ENCODE peak calls at places on chromosomes 4 and X, in four cellular contexts. V is mesendoderm, D is H1, L is H9. N is an unnamed sample.

GRCh38 chr4:136443006-136443405 is 1089.3 kb downstream of the PCDH18 start:
- DNase-seq in D (no peak), L (no peak), V (no peak), N (no peak)

GRCh38 chr4:186553717-186554116 is 1.6 kb downstream of the MTNR1A start:
- DNase-seq in D (no peak), L (peak; percentile 56), V (peak; percentile 51), N (no peak)

GRCh38 chrX:103953353-103953752 is 9.1 kb upstream of the TMSB15B start:
- DNase-seq in L (no peak), D (no peak), V (no peak), N (no peak)

GRCh38 chrX:44506688-44507087 is 36.0 kb downstream of the FUNDC1 start:
- DNase-seq in V (peak; percentile 46), L (no peak), D (no peak), N (no peak)

GRCh38 chr4:39469429-39470077 is 10.7 kb downstream of the LIAS start:
- DNase-seq in V (peak; percentile 93), D (no peak), L (peak; percentile 70), N (peak; percentile 43)

GRCh38 chrX:155086202-155086840 is 15.0 kb downstream of the BRCC3 start:
- DNase-seq in D (peak; percentile 63), L (peak; percentile 65), V (peak; percentile 64), N (no peak)

GRCh38 chrX:152912121-152912520 is 14.3 kb downstream of the ZNF185 start:
- DNase-seq in V (no peak), D (no peak), L (peak; percentile 48), N (no peak)

GRCh38 chr4:6781561-6781960 is 966 bp upstream of the KIAA0232 start:
- DNase-seq in D (no peak), V (no peak), L (no peak), N (no peak)

GRCh38 chr4:38568768-38569167 is 95.2 kb upstream of the KLF3 start:
- DNase-seq in D (no peak), L (no peak), V (no peak), N (no peak)

GRCh38 chr4:87065016-87065415 is 130.2 kb downstream of the AFF1 start:
- DNase-seq in D (no peak), V (no peak), L (no peak), N (no peak)

DNA sequence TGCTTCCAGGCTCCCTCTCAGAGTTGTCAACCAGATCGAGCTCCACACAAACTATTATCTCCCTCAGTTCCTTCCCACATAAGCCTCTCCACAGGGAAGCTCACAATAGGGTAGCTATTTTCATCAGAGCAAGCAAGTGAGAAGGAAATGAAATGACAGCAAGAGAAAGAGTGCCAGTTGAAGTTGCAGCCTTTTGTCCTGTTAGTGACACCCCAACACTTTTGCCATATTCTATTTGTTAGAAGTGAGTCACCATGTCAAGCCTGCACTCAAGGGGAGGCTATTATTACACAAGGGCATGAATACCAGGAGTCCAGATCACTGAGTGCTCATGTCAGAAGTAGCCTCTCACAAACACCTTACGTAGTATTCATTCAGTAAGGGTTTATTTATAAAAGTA is 266.3 kb upstream of the NOCT start:
- DNase-seq in V (peak; percentile 23), D (no peak), L (no peak), N (no peak)
- H3K18ac ChIP-seq in V (no peak overlapping the region), D (no peak overlapping the region), L (no peak overlapping the region), N (no peak overlapping the region)

GRCh38 chrX:119685225-119686066 is 7.5 kb downstream of the SEPTIN6 start:
- DNase-seq in L (no peak), V (no peak), D (no peak), N (no peak)

GRCh38 chrX:119684916-119685224 is 8.1 kb downstream of the SEPTIN6 start:
- DNase-seq in V (no peak), L (no peak), D (no peak), N (no peak)

GRCh38 chrX:119677654-119677981 is 15.3 kb downstream of the SEPTIN6 start:
- DNase-seq in L (no peak), D (no peak), V (no peak), N (no peak)

GRCh38 chrX:119686087-119686639 is 6.8 kb downstream of the SEPTIN6 start:
- DNase-seq in D (no peak), L (no peak), V (no peak), N (no peak)

GRCh38 chrX:119682019-119682989 is 10.7 kb downstream of the SEPTIN6 start:
- DNase-seq in V (no peak), L (no peak), D (no peak), N (no peak)
- H3K9ac ChIP-seq in V (no peak overlapping the region), L (no peak overlapping the region), D (no peak overlapping the region), N (no peak overlapping the region)

GRCh38 chr4:40577588-40578253 is 51.9 kb downstream of the RBM47 start:
- DNase-seq in D (no peak), V (peak; percentile 89), L (no peak), N (no peak)
- H3K18ac ChIP-seq in D (no peak overlapping the region), V (no peak overlapping the region), L (no peak overlapping the region), N (no peak overlapping the region)

GRCh38 chr4:153114771-153115321 is 89.4 kb upstream of the TRIM2 start:
- DNase-seq in V (no peak), L (no peak), D (no peak), N (no peak)

GRCh38 chr4:153115322-153116100 is 88.7 kb upstream of the TRIM2 start:
- DNase-seq in V (no peak), L (no peak), D (no peak), N (no peak)

GRCh38 chr4:153116801-153117200 is 87.4 kb upstream of the TRIM2 start:
- DNase-seq in L (no peak), V (no peak), D (no peak), N (no peak)

GRCh38 chr4:153117554-153117953 is 86.7 kb upstream of the TRIM2 start:
- DNase-seq in D (no peak), L (no peak), V (no peak), N (no peak)

GRCh38 chr4:153116101-153116680 is 88.1 kb upstream of the TRIM2 start:
- DNase-seq in D (no peak), V (no peak), L (no peak), N (no peak)
- H3K9ac ChIP-seq in D (no peak overlapping the region), V (no peak overlapping the region), L (no peak overlapping the region), N (no peak overlapping the region)

DNA sequence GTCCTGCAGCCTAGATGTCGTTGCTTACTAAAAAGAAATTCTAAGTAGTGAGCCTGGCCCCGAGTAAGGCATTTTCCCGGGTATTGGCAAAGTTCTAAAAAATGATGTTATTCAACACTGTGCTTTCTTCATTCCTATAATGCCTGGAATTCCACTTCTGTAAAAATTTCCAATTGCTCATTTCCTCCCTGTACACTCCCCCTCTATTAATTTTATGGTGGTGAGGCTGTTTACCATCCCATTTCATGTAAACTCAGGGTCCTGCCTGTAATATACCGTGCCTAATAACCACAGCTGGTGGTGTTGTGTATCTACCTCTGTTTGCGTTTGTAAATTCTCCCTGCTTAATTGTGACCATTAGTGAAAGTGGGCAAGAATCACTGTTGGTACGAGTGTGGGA is 14.3 kb downstream of the BST1 start:
- DNase-seq in V (no peak), D (no peak), L (no peak), N (no peak)
- H3K18ac ChIP-seq in V (no peak overlapping the region), D (no peak overlapping the region), L (no peak overlapping the region), N (no peak overlapping the region)

GRCh38 chr4:114562176-114562904 is 36.3 kb upstream of the UGT8 start:
- DNase-seq in L (peak; percentile 31), V (peak; percentile 92), D (peak; percentile 44), N (no peak)

GRCh38 chr4:114558446-114559020 is 40.1 kb upstream of the UGT8 start:
- DNase-seq in V (peak; percentile 75), D (no peak), L (no peak), N (peak; percentile 11)

GRCh38 chr4:114563536-114564315 is 34.9 kb upstream of the UGT8 start:
- DNase-seq in V (peak; percentile 70), L (no peak), D (no peak), N (no peak)

DNA sequence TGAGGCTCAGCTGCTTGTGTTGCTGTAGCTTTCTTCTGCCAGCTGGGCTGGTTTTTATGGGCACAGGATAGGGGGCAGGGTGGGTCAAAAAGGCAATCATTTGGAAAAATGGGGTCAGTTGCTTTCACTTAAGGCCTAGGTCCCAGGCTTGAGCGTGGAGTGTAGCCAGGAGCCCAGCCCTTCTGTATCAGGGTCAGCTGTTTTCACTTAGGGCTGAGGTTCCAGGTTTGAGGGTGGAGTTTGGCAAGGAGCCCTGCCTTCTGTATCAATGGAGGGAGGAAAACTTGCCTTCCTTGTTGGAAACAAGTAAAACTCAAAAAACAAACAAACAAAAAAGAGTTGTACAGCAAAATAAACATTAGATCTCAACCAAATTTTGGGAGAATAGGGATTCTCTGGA is 37.0 kb upstream of the UGT8 start:
- DNase-seq in D (no peak), L (no peak), V (peak; percentile 11), N (no peak)
- H3K9ac ChIP-seq in D (no peak overlapping the region), L (no peak overlapping the region), V (no peak overlapping the region), N (no peak overlapping the region)

GRCh38 chr4:145734576-145735329 is 54.8 kb downstream of the C4orf51 start:
- DNase-seq in V (peak; percentile 79), D (no peak), L (no peak), N (no peak)

GRCh38 chr4:145734051-145734450 is 54.1 kb downstream of the C4orf51 start:
- DNase-seq in V (peak; percentile 18), D (no peak), L (no peak), N (no peak)

GRCh38 chr4:145735330-145735638 is 55.3 kb downstream of the C4orf51 start:
- DNase-seq in L (no peak), V (peak; percentile 98), D (no peak), N (no peak)

GRCh38 chr4:145735777-145736176 is 55.8 kb downstream of the C4orf51 start:
- DNase-seq in V (no peak), L (no peak), D (no peak), N (no peak)

GRCh38 chr4:145736241-145736831 is 56.4 kb downstream of the C4orf51 start:
- DNase-seq in V (peak; percentile 63), L (no peak), D (no peak), N (no peak)
- H3K18ac ChIP-seq in V (peak overlapping the region; percentile 62), L (no peak overlapping the region), D (no peak overlapping the region), N (peak overlapping the region; percentile 6)

GRCh38 chr4:74174421-74174820 is 16.5 kb downstream of the MTHFD2L start:
- DNase-seq in L (no peak), V (no peak), D (no peak), N (no peak)

GRCh38 chr4:74181225-74181624 is 23.3 kb downstream of the MTHFD2L start:
- DNase-seq in L (no peak), D (no peak), V (no peak), N (no peak)

GRCh38 chr4:74174941-74175340 is 17.0 kb downstream of the MTHFD2L start:
- DNase-seq in D (no peak), L (no peak), V (no peak), N (no peak)

GRCh38 chr4:74175379-74175778 is 17.5 kb downstream of the MTHFD2L start:
- DNase-seq in L (no peak), D (no peak), V (no peak), N (no peak)

GRCh38 chr4:74178798-74179197 is 20.9 kb downstream of the MTHFD2L start:
- DNase-seq in D (no peak), V (no peak), L (no peak), N (no peak)
- H3K9ac ChIP-seq in D (no peak overlapping the region), V (no peak overlapping the region), L (no peak overlapping the region), N (no peak overlapping the region)

DNA sequence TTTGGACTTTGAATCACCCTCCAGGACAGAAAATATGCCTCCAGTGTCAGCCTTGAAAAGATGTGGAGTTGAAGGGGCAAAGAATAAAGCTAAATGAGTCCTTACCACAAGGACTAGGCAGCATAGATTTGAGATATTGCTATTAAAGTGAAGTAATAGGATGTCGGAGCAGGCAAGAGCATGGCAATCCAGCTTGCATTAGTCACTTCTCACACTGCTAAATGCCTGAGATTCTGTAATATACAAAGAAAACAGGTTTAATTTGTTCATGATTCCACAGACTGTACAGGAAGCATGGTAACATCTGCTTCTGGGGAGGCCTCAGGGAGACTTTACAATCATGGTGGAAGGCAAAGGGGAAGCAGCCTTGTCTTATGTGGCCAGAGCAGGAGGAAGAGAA is 109.8 kb upstream of the PCDH7 start:
- DNase-seq in D (no peak), V (no peak), L (no peak), N (no peak)
- H3K18ac ChIP-seq in D (no peak overlapping the region), V (no peak overlapping the region), L (no peak overlapping the region), N (no peak overlapping the region)

N was measured in neuronal stem cell.